ENCODE peak calls at places on chromosomes 6 and 20, in four cellular contexts. One of them, this sample, is unnamed.

GRCh38 chr6:30647039-30647801 is at the start of gene C6orf136:
- DNase-seq in cardiac septum: peak; percentile 86
- DNase-seq in NCI-H774: peak; percentile 92
- DNase-seq in activated CD4-positive, alpha-beta T cell treated with anti-CD3 and anti-CD28 coated beads for 1 hour: peak; percentile 72
- DNase-seq in this sample: peak; percentile 96

GRCh38 chr20:60304931-60305330 is 346.7 kb downstream of the CDH26 start:
- DNase-seq in NCI-H774: no peak
- DNase-seq in cardiac septum: peak; percentile 10
- DNase-seq in activated CD4-positive, alpha-beta T cell treated with anti-CD3 and anti-CD28 coated beads for 1 hour: no peak
- DNase-seq in this sample: no peak

GRCh38 chr6:51820555-51820954 is 266.9 kb downstream of the PKHD1 start:
- DNase-seq in NCI-H774: no peak
- DNase-seq in cardiac septum: no peak
- DNase-seq in activated CD4-positive, alpha-beta T cell treated with anti-CD3 and anti-CD28 coated beads for 1 hour: no peak
- DNase-seq in this sample: no peak

GRCh38 chr20:21099653-21100589 is 6.2 kb downstream of the LINC00237 start:
- DNase-seq in cardiac septum: peak; percentile 80
- DNase-seq in NCI-H774: peak; percentile 36
- DNase-seq in activated CD4-positive, alpha-beta T cell treated with anti-CD3 and anti-CD28 coated beads for 1 hour: no peak
- DNase-seq in this sample: peak; percentile 78

GRCh38 chr20:9068896-9069663 is at the start of gene PLCB4:
- DNase-seq in activated CD4-positive, alpha-beta T cell treated with anti-CD3 and anti-CD28 coated beads for 1 hour: no peak
- DNase-seq in NCI-H774: peak; percentile 67
- DNase-seq in cardiac septum: peak; percentile 78
- DNase-seq in this sample: peak; percentile 91

GRCh38 chr20:6566821-6567220 is 200.7 kb upstream of the BMP2 start:
- DNase-seq in NCI-H774: no peak
- DNase-seq in activated CD4-positive, alpha-beta T cell treated with anti-CD3 and anti-CD28 coated beads for 1 hour: no peak
- DNase-seq in cardiac septum: no peak
- DNase-seq in this sample: no peak

GRCh38 chr6:14182916-14183315 is 65.3 kb downstream of the CD83 start:
- DNase-seq in activated CD4-positive, alpha-beta T cell treated with anti-CD3 and anti-CD28 coated beads for 1 hour: no peak
- DNase-seq in cardiac septum: no peak
- DNase-seq in NCI-H774: no peak
- DNase-seq in this sample: no peak

GRCh38 chr6:34593741-34594140 is 37.6 kb upstream of the SPDEF start:
- DNase-seq in activated CD4-positive, alpha-beta T cell treated with anti-CD3 and anti-CD28 coated beads for 1 hour: no peak
- DNase-seq in NCI-H774: no peak
- DNase-seq in cardiac septum: peak; percentile 51
- DNase-seq in this sample: no peak

GRCh38 chr6:18307006-18307405 is 42.7 kb upstream of the DEK start:
- DNase-seq in cardiac septum: no peak
- DNase-seq in NCI-H774: no peak
- DNase-seq in activated CD4-positive, alpha-beta T cell treated with anti-CD3 and anti-CD28 coated beads for 1 hour: no peak
- DNase-seq in this sample: no peak

GRCh38 chr20:51760905-51761544 is 7.2 kb downstream of the ATP9A start:
- DNase-seq in activated CD4-positive, alpha-beta T cell treated with anti-CD3 and anti-CD28 coated beads for 1 hour: no peak
- DNase-seq in NCI-H774: no peak
- DNase-seq in cardiac septum: no peak
- DNase-seq in this sample: no peak